ENCODE peak calls at places on chromosomes 2 and 18, in eight cellular contexts. K is K562; Q is cardiac muscle cell; C is caudate nucleus; H is ovary; D is heart left ventricle; Z is CD8-positive, alpha-beta memory T cell; F is fibroblast of lung. O is an unnamed sample.

GRCh38 chr18:57084331-57085298 is 62.3 kb upstream of the BOD1L2 start:
- DNase-seq in K (no peak), Q (no peak), C (no peak), H (no peak), D (no peak), Z (no peak), F (no peak), O (no peak)

GRCh38 chr2:163345795-163346573 is 389.8 kb downstream of the FIGN start:
- DNase-seq in K (peak; percentile 10), Q (peak; percentile 73), C (no peak), H (no peak), D (no peak), Z (no peak), F (peak; percentile 45), O (no peak)

GRCh38 chr2:128301501-128301966 is 17.1 kb downstream of the HS6ST1 start:
- DNase-seq in K (no peak), Q (no peak), C (no peak), H (peak; percentile 66), D (peak; percentile 57), Z (no peak), F (peak; percentile 98), O (no peak)

GRCh38 chr2:238835726-238836301 is 12.1 kb upstream of the TWIST2 start:
- DNase-seq in K (no peak), Q (no peak), C (no peak), H (no peak), D (no peak), Z (no peak), F (no peak), O (no peak)

GRCh38 chr2:85600951-85601770 is 1.3 kb downstream of the TMEM150A start:
- DNase-seq in K (no peak), Q (no peak), C (no peak), H (no peak), D (peak; percentile 46), Z (no peak), F (no peak), O (no peak)

GRCh38 chr2:174868916-174869315 is 104.6 kb upstream of the CHRNA1 start:
- DNase-seq in K (no peak), Q (no peak), C (no peak), H (no peak), D (no peak), Z (no peak), F (no peak), O (no peak)

GRCh38 chr2:224691563-224691962 is 24.6 kb downstream of the CCDC195 start:
- DNase-seq in K (no peak), Q (no peak), C (no peak), H (no peak), D (no peak), Z (no peak), F (no peak), O (no peak)

GRCh38 chr2:1010373-1011017 is 59.8 kb downstream of the SNTG2 start:
- DNase-seq in K (no peak), Q (peak; percentile 87), C (no peak), H (no peak), D (no peak), Z (no peak), F (no peak), O (no peak)

GRCh38 chr18:25843791-25844190 is 246.6 kb downstream of the SS18 start:
- DNase-seq in K (no peak), Q (no peak), C (no peak), H (no peak), D (no peak), Z (no peak), F (no peak), O (no peak)

GRCh38 chr18:48994044-48994651 is 43.4 kb upstream of the SMAD7 start:
- DNase-seq in K (no peak), Q (no peak), C (no peak), H (no peak), D (peak; percentile 46), Z (no peak), F (peak; percentile 87), O (no peak)

GRCh38 chr2:45128580-45128997 is 119.3 kb upstream of the SIX2 start:
- DNase-seq in K (no peak), Q (no peak), C (no peak), H (no peak), D (no peak), Z (no peak), F (peak; percentile 97), O (no peak)

GRCh38 chr2:96795076-96795475 is 21.0 kb upstream of the CNNM3 start:
- DNase-seq in K (no peak), Q (no peak), C (no peak), H (no peak), D (no peak), Z (no peak), F (no peak), O (no peak)

GRCh38 chr2:154855113-154855512 is 156.6 kb downstream of the KCNJ3 start:
- DNase-seq in K (no peak), Q (no peak), C (no peak), H (no peak), D (no peak), Z (no peak), F (no peak), O (no peak)

GRCh38 chr18:41465386-41465785 is 489.6 kb upstream of the PIK3C3 start:
- DNase-seq in K (no peak), Q (no peak), C (no peak), H (no peak), D (no peak), Z (no peak), F (no peak), O (no peak)

DNA sequence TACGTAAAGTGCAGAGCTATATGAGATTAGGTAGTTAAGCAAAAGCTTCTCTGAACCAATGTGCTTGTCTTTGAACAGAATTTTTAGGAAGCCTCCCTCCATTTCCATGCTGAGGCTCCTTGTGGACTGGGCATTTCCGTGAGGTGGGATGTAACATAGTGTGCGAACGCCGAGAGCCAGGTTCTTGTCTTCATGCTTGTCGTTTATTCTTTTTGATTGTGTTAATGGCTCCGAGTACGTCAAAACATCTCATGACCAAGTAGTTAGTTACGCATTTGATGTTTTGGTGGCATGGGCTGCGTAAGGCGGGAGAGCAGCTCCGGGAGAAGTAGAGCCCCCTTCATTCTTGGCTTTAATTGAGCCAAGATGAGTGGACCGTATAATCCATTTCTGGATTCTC is 32.9 kb downstream of the DGKD start:
- DNase-seq in K (no peak), Q (no peak), C (no peak), H (no peak), D (no peak), Z (no peak), F (no peak), O (no peak)
- H3K27ac ChIP-seq in K (no peak overlapping the region), Q (peak overlapping the region; percentile 88), C (peak overlapping the region; percentile 74), H (peak overlapping the region; percentile 91), D (peak overlapping the region; percentile 84), Z (no peak overlapping the region), F (peak overlapping the region; percentile 63), O (peak overlapping the region; percentile 76)

GRCh38 chr2:147989809-147990403 is 30.6 kb downstream of the ORC4 start:
- DNase-seq in K (peak; percentile 11), Q (peak; percentile 18), C (no peak), H (no peak), D (no peak), Z (peak; percentile 49), F (peak; percentile 37), O (no peak)
- H3K27ac ChIP-seq in K (no peak overlapping the region), Q (peak overlapping the region; percentile 26), C (no peak overlapping the region), H (no peak overlapping the region), D (no peak overlapping the region), Z (no peak overlapping the region), F (no peak overlapping the region), O (no peak overlapping the region)

DNA sequence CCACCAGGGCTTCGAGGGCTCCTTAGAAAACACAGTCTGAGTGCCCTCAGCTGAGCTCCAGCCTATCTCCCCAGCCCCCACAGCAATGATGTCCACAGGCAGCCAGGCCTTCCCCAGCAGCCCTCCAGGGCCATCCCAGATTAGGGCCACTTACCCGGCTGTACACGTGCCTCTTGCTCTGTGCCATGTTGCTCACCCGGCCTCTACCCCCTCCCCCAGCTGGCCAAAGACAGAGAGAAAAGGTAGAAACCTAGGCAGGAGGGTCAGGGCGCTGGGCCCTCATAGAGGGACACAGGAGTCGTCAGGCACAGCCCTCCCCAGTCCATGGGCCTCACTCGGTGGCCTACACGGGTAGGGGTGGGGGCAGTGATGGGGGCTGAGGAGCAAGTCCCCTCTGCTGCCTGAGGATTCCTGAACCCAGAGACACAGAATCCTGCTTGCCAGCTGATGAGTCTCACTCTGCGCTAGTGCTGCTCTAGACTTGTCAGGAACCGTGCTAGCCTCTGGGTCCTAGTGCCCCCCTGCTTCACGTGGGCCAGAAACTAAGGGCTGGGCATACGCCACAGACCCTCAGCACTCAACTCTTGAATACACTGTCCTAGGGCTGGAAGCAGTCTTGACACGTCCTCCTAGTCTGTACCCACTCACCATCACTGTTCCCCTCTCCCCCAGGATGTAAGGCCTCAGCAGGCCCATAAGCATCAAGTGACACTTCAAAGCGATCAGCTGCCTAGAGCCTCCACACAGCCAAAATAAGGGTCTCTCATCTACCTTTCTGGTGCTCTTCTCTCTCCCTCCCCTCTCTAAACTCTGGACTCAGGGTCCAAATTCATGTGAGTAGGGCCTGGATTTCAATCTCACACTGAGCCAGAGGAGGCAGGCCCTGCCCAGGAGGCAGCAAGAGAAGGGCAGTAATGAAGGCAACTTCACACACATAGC is at the start of gene DCTN1:
- DNase-seq in K (peak; percentile 52), Q (peak; percentile 78), C (no peak), H (peak; percentile 37), D (no peak), Z (no peak), F (peak; percentile 81), O (peak; percentile 88)
- H3K27ac ChIP-seq in K (no peak within 1 kb of the TSS), Q (peak within 1 kb of the TSS; percentile 89), C (peak within 1 kb of the TSS; percentile 56), H (no peak within 1 kb of the TSS), D (peak within 1 kb of the TSS; percentile 38), Z (peak within 1 kb of the TSS; percentile 28), F (peak within 1 kb of the TSS; percentile 66), O (peak within 1 kb of the TSS; percentile 82)

GRCh38 chr2:30236591-30237245 is 5.4 kb downstream of the LBH start:
- DNase-seq in K (no peak), Q (peak; percentile 38), C (no peak), H (no peak), D (peak; percentile 72), Z (no peak), F (no peak), O (no peak)

GRCh38 chr2:30239308-30240161 is 8.2 kb downstream of the LBH start:
- DNase-seq in K (peak; percentile 76), Q (peak; percentile 63), C (no peak), H (peak; percentile 54), D (peak; percentile 85), Z (peak; percentile 84), F (peak; percentile 39), O (no peak)

GRCh38 chr2:30237346-30238142 is 6.2 kb downstream of the LBH start:
- DNase-seq in K (no peak), Q (no peak), C (no peak), H (no peak), D (peak; percentile 25), Z (no peak), F (peak; percentile 29), O (no peak)

GRCh38 chr2:30240162-30240696 is 8.9 kb downstream of the LBH start:
- DNase-seq in K (no peak), Q (no peak), C (no peak), H (no peak), D (no peak), Z (no peak), F (no peak), O (no peak)

DNA sequence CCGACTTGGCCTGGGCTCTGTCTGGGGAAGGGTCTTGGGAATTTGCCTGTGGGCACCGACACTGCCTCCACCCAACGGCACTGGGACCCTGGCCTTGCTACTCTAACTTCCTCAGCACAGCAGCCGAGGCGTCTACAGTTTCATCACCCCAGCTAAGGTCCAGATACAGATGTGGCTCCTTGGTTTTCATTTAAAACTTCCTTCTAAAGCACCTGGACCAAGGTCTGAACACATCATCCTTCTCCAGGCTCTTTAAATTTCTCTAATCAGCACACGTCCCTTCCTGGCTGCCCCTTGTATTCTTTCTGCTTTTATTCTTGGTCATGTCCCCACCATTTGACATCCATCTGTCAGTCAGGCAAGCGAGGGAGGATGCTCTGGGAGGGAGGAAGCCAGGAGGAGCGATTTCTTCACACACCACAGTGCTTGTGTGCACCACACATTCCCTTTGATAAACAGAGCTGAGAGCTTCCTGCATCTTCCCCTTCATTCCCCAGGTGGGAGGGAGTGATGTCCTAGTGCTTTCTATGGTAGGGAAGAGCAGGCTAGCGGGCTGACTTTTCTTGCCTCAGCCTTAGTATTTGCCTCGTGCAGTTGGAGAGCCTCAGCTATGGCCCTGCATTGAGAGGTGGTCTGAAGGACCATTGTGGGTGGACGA is 6.9 kb downstream of the LBH start:
- DNase-seq in K (no peak), Q (no peak), C (no peak), H (no peak), D (peak; percentile 50), Z (no peak), F (no peak), O (no peak)
- H3K27ac ChIP-seq in K (no peak overlapping the region), Q (peak overlapping the region; percentile 37), C (no peak overlapping the region), H (peak overlapping the region; percentile 31), D (peak overlapping the region; percentile 66), Z (no peak overlapping the region), F (peak overlapping the region; percentile 59), O (no peak overlapping the region)

O was measured in substantia nigra.